ENCODE peak calls at places on chromosomes 16 and 17, in seven cellular contexts. One of them, this sample, is unnamed. For H3K9me3 and H3K36me3, the result is how much of the 10 kb centered on the place peaks cover.

GRCh38 chr16:4410335-4411075 is 5.9 kb downstream of the CORO7 start:
- DNase-seq in ascending aorta: no peak
- DNase-seq in HCT116: no peak
- DNase-seq in thoracic aorta: no peak
- DNase-seq in IMR-90: peak
- DNase-seq in CD8-positive, alpha-beta T cell: no peak
- DNase-seq in iPS DF 6.9: no peak
- DNase-seq in this sample: no peak

GRCh38 chr17:44467108-44467507 is 36.1 kb downstream of the GPATCH8 start:
- DNase-seq in ascending aorta: no peak
- DNase-seq in HCT116: no peak
- DNase-seq in thoracic aorta: no peak
- DNase-seq in IMR-90: no peak
- DNase-seq in CD8-positive, alpha-beta T cell: no peak
- DNase-seq in iPS DF 6.9: no peak
- DNase-seq in this sample: no peak

GRCh38 chr16:87762071-87762571 is 3.7 kb downstream of the KLHDC4 start:
- DNase-seq in ascending aorta: no peak
- DNase-seq in HCT116: no peak
- DNase-seq in thoracic aorta: no peak
- DNase-seq in IMR-90: no peak
- DNase-seq in CD8-positive, alpha-beta T cell: peak
- DNase-seq in iPS DF 6.9: no peak
- DNase-seq in this sample: peak

GRCh38 chr17:6426356-6427101 is 8.4 kb downstream of the AIPL1 start:
- DNase-seq in ascending aorta: no peak
- DNase-seq in HCT116: no peak
- DNase-seq in thoracic aorta: no peak
- DNase-seq in IMR-90: no peak
- DNase-seq in CD8-positive, alpha-beta T cell: no peak
- DNase-seq in iPS DF 6.9: no peak
- DNase-seq in this sample: no peak

GRCh38 chr16:88940196-88941050 is 36.6 kb downstream of the CBFA2T3 start:
- DNase-seq in ascending aorta: no peak
- DNase-seq in HCT116: no peak
- DNase-seq in thoracic aorta: no peak
- DNase-seq in IMR-90: no peak
- DNase-seq in CD8-positive, alpha-beta T cell: no peak
- DNase-seq in iPS DF 6.9: no peak
- DNase-seq in this sample: no peak

GRCh38 chr16:81448154-81449131 is 3.8 kb downstream of the CMIP start:
- DNase-seq in ascending aorta: no peak
- DNase-seq in HCT116: no peak
- DNase-seq in thoracic aorta: no peak
- DNase-seq in IMR-90: no peak
- DNase-seq in CD8-positive, alpha-beta T cell: no peak
- DNase-seq in iPS DF 6.9: no peak
- DNase-seq in this sample: no peak

GRCh38 chr16:76428858-76429257 is 151.7 kb downstream of the CNTNAP4 start:
- DNase-seq in ascending aorta: no peak
- DNase-seq in HCT116: no peak
- DNase-seq in thoracic aorta: no peak
- DNase-seq in IMR-90: no peak
- DNase-seq in CD8-positive, alpha-beta T cell: no peak
- DNase-seq in iPS DF 6.9: no peak
- DNase-seq in this sample: no peak

GRCh38 chr16:28166394-28167208 is 45.2 kb downstream of the XPO6 start:
- DNase-seq in ascending aorta: no peak
- DNase-seq in HCT116: peak
- DNase-seq in thoracic aorta: no peak
- DNase-seq in IMR-90: peak
- DNase-seq in CD8-positive, alpha-beta T cell: no peak
- DNase-seq in iPS DF 6.9: no peak
- DNase-seq in this sample: no peak

GRCh38 chr16:72013888-72014538 is 5.5 kb downstream of the DHODH start:
- DNase-seq in ascending aorta: no peak
- DNase-seq in HCT116: no peak
- DNase-seq in thoracic aorta: no peak
- DNase-seq in IMR-90: no peak
- DNase-seq in CD8-positive, alpha-beta T cell: no peak
- DNase-seq in iPS DF 6.9: no peak
- DNase-seq in this sample: no peak

GRCh38 chr16:10668322-10669045 is 26.2 kb downstream of the TEKT5 start:
- DNase-seq in ascending aorta: no peak
- DNase-seq in HCT116: no peak
- DNase-seq in thoracic aorta: no peak
- DNase-seq in IMR-90: peak
- DNase-seq in CD8-positive, alpha-beta T cell: no peak
- DNase-seq in iPS DF 6.9: peak
- DNase-seq in this sample: no peak

GRCh38 chr16:11601425-11601824 is 14.7 kb upstream of the LITAF start:
- DNase-seq in ascending aorta: no peak
- DNase-seq in HCT116: no peak
- DNase-seq in thoracic aorta: no peak
- DNase-seq in IMR-90: no peak
- DNase-seq in CD8-positive, alpha-beta T cell: no peak
- DNase-seq in iPS DF 6.9: no peak
- DNase-seq in this sample: no peak

GRCh38 chr17:51869387-51869786 is 289.1 kb downstream of the CA10 start:
- DNase-seq in ascending aorta: no peak
- DNase-seq in HCT116: no peak
- DNase-seq in thoracic aorta: no peak
- DNase-seq in IMR-90: no peak
- DNase-seq in CD8-positive, alpha-beta T cell: no peak
- DNase-seq in iPS DF 6.9: no peak
- DNase-seq in this sample: no peak

GRCh38 chr16:2296662-2297505 is 29.0 kb upstream of the RNPS1 start:
- DNase-seq in ascending aorta: no peak
- DNase-seq in HCT116: peak
- DNase-seq in thoracic aorta: no peak
- DNase-seq in IMR-90: no peak
- DNase-seq in CD8-positive, alpha-beta T cell: peak
- DNase-seq in iPS DF 6.9: peak
- DNase-seq in this sample: no peak

GRCh38 chr17:57097832-57098421 is 12.9 kb downstream of the AKAP1 start:
- DNase-seq in ascending aorta: no peak
- DNase-seq in HCT116: no peak
- DNase-seq in thoracic aorta: no peak
- DNase-seq in IMR-90: peak
- DNase-seq in CD8-positive, alpha-beta T cell: no peak
- DNase-seq in iPS DF 6.9: no peak
- DNase-seq in this sample: no peak

DNA sequence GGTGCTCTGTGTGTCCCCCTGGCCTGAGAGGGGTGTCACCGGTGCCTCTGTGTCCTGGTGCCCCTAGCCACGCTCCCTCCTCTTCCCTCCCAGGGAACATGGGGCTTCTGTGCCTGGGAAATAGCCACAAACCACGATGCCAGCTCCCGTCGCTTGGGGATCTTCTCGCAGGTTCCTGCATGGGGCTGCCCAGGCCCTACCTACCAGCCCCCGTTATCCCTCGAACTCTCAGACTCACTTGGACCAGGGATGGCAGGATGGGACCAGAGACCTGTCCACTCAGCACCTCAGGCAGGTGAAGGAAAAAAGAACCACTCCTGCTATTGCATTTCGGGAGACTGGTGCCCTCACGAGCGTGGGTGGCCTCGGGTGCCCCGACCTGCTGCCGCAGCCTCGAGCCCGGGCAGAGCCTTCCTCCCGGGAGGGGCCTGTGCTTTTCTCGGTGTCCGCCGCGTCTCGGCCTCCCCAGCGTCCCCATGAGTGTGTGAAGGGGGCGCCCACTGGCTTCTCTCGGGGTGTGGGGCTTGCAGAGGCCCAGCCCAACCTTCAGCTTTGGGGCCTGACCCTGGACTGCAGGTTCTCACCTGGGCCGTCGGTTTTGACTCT is 41.0 kb upstream of the GNG13 start:
- DNase-seq in ascending aorta: no peak
- DNase-seq in HCT116: no peak
- DNase-seq in thoracic aorta: no peak
- DNase-seq in IMR-90: no peak
- DNase-seq in CD8-positive, alpha-beta T cell: no peak
- DNase-seq in iPS DF 6.9: no peak
- DNase-seq in this sample: no peak
- H3K9me3 ChIP-seq in ascending aorta: under half
- H3K9me3 ChIP-seq in HCT116: under half
- H3K9me3 ChIP-seq in thoracic aorta: under half
- H3K9me3 ChIP-seq in IMR-90: under half
- H3K9me3 ChIP-seq in CD8-positive, alpha-beta T cell: under half
- H3K9me3 ChIP-seq in iPS DF 6.9: under half
- H3K9me3 ChIP-seq in this sample: under half

DNA sequence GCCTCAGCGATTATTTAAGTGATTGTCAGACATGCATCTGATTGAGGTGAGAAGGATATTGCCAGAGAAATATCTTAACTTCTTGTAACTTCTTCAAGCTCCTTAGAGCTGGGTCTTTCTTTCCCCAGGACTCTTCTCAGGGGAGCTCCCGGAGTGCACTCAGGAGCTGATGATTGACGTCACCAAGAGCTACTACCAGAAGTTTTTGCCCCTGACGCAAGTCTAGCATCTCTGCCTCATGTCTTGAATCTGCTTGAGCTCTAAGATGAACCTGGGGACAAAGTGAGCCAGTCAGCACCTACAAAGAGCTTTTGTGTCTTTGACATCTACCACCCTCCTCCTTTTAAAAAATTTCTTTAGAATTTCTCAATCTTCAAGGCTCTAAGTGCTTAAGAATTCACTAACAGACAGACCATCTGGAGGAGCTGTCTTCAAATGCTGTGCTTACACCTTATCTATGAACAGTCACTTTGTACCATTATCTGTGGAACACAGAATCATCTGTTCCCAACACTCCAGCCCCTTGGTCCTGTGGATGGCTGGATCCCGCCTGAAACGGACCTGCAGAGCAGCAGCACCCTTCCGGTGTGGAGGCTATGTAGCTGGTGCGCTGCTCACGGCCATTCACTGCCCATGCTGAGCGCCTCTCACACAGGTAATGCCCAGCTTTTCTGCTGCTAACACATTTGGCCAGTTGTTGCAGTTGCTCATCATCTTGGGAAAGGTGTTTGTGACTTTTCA is 11.6 kb upstream of the PLK1 start:
- DNase-seq in ascending aorta: no peak
- DNase-seq in HCT116: no peak
- DNase-seq in thoracic aorta: no peak
- DNase-seq in IMR-90: no peak
- DNase-seq in CD8-positive, alpha-beta T cell: no peak
- DNase-seq in iPS DF 6.9: no peak
- DNase-seq in this sample: no peak
- H3K36me3 ChIP-seq in ascending aorta: half or more
- H3K36me3 ChIP-seq in HCT116: under half
- H3K36me3 ChIP-seq in thoracic aorta: half or more
- H3K36me3 ChIP-seq in IMR-90: under half
- H3K36me3 ChIP-seq in CD8-positive, alpha-beta T cell: under half
- H3K36me3 ChIP-seq in iPS DF 6.9: under half
- H3K36me3 ChIP-seq in this sample: half or more

DNA sequence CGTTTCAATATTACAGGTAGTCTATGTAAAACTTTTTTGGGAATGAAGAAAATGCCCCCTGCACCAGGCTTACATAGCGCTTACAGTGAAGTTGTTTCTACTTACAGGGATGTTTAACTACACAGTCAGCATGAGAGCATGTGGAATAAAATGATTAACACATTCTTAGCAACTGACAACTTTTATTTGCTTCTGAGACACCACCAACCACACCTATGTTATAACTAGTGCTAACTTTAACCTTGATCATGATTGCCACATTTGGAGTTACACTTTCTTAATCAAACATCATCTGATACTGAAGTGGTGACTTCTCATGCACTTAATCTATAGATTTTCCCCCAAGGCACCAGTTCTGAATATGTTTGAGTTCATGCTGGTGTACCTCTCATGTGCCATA is 20.3 kb upstream of the ZNF267 start:
- DNase-seq in ascending aorta: no peak
- DNase-seq in HCT116: no peak
- DNase-seq in thoracic aorta: no peak
- DNase-seq in IMR-90: no peak
- DNase-seq in CD8-positive, alpha-beta T cell: no peak
- DNase-seq in iPS DF 6.9: no peak
- DNase-seq in this sample: no peak
- H3K9me3 ChIP-seq in ascending aorta: under half
- H3K9me3 ChIP-seq in HCT116: under half
- H3K9me3 ChIP-seq in thoracic aorta: under half
- H3K9me3 ChIP-seq in IMR-90: under half
- H3K9me3 ChIP-seq in CD8-positive, alpha-beta T cell: under half
- H3K9me3 ChIP-seq in iPS DF 6.9: under half
- H3K9me3 ChIP-seq in this sample: under half

DNA sequence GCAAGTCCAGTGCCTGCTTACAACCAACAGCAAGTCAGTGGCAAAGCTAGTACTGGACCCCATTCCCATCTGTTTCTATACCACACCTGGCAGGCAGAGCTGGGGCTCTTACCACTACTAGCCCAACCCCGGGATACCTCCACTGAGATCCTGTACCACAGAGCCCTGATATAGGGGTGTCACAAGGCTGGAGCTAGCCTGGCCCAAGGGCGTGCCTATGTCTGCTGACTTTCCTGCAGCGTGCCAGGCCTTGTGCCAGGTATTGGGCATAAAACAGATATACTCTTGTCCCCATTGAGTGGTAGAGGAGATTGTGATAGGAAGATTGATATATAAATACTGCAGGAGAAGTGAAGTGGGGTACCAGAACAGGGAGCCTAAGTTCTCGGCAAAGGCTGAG is 44.4 kb downstream of the PLD6 start:
- DNase-seq in ascending aorta: no peak
- DNase-seq in HCT116: no peak
- DNase-seq in thoracic aorta: no peak
- DNase-seq in IMR-90: no peak
- DNase-seq in CD8-positive, alpha-beta T cell: no peak
- DNase-seq in iPS DF 6.9: no peak
- DNase-seq in this sample: no peak
- H3K36me3 ChIP-seq in ascending aorta: half or more
- H3K36me3 ChIP-seq in HCT116: under half
- H3K36me3 ChIP-seq in thoracic aorta: half or more
- H3K36me3 ChIP-seq in IMR-90: half or more
- H3K36me3 ChIP-seq in CD8-positive, alpha-beta T cell: under half
- H3K36me3 ChIP-seq in iPS DF 6.9: under half
- H3K36me3 ChIP-seq in this sample: under half

GRCh38 chr16:850668-851067 is 50.1 kb upstream of the GNG13 start:
- DNase-seq in ascending aorta: no peak
- DNase-seq in HCT116: no peak
- DNase-seq in thoracic aorta: no peak
- DNase-seq in IMR-90: no peak
- DNase-seq in CD8-positive, alpha-beta T cell: no peak
- DNase-seq in iPS DF 6.9: no peak
- DNase-seq in this sample: no peak
- H3K9me3 ChIP-seq in ascending aorta: under half
- H3K9me3 ChIP-seq in HCT116: under half
- H3K9me3 ChIP-seq in thoracic aorta: under half
- H3K9me3 ChIP-seq in IMR-90: under half
- H3K9me3 ChIP-seq in CD8-positive, alpha-beta T cell: under half
- H3K9me3 ChIP-seq in iPS DF 6.9: under half
- H3K9me3 ChIP-seq in this sample: under half

This sample was measured in CD8-positive, alpha-beta memory T cell.